ENCODE peak calls at places on chromosome 17, in seven cellular contexts. X, I, W, Q, J, O and N are unnamed samples.
A peak's percentile ranks its signal among the peaks of the same experiment; 100 is the strongest.

GRCh38 chr17:8273884-8274444 is 14.5 kb upstream of the RANGRF start:
- DNase-seq in X (no peak), I (no peak), W (no peak), Q (no peak), J (no peak), O (no peak), N (no peak)

GRCh38 chr17:5618511-5618910 is 34.2 kb upstream of the NLRP1 start:
- DNase-seq in X (no peak), I (no peak), W (no peak), Q (no peak), J (no peak), O (no peak), N (no peak)

GRCh38 chr17:50634123-50634914 is at the start of gene ABCC3:
- DNase-seq in X (no peak), I (no peak), W (no peak), Q (no peak), J (no peak), O (no peak), N (no peak)

GRCh38 chr17:9204623-9205329 is 183.5 kb downstream of the NTN1 start:
- DNase-seq in X (no peak), I (no peak), W (no peak), Q (no peak), J (no peak), O (no peak), N (no peak)

GRCh38 chr17:4522661-4523060 is 24.0 kb downstream of the SPNS2 start:
- DNase-seq in X (no peak), I (no peak), W (no peak), Q (no peak), J (no peak), O (no peak), N (no peak)

GRCh38 chr17:59427425-59427921 is 96.0 kb downstream of the YPEL2 start:
- DNase-seq in X (no peak), I (peak; percentile 23), W (peak; percentile 54), Q (peak; percentile 34), J (peak; percentile 35), O (no peak), N (no peak)

GRCh38 chr17:59859444-59860025 is 33.2 kb downstream of the TUBD1 start:
- DNase-seq in X (no peak), I (no peak), W (peak; percentile 62), Q (no peak), J (no peak), O (no peak), N (no peak)

GRCh38 chr17:40358323-40359038 is 6.1 kb downstream of the GJD3 start:
- DNase-seq in X (peak; percentile 77), I (peak; percentile 94), W (peak; percentile 81), Q (peak; percentile 85), J (peak; percentile 33), O (peak; percentile 81), N (peak; percentile 86)

GRCh38 chr17:30332057-30332542 is 1.8 kb downstream of the TMIGD1 start:
- DNase-seq in X (no peak), I (peak; percentile 35), W (peak; percentile 81), Q (peak; percentile 79), J (no peak), O (no peak), N (no peak)

GRCh38 chr17:40004072-40004471 is 11.2 kb upstream of the CSF3 start:
- DNase-seq in X (no peak), I (no peak), W (no peak), Q (no peak), J (no peak), O (no peak), N (no peak)

GRCh38 chr17:2893422-2893914 is 97.2 kb downstream of the RAP1GAP2 start:
- DNase-seq in X (no peak), I (no peak), W (no peak), Q (no peak), J (no peak), O (no peak), N (no peak)

GRCh38 chr17:57468932-57469775 is 212.8 kb downstream of the MSI2 start:
- DNase-seq in X (no peak), I (no peak), W (no peak), Q (no peak), J (no peak), O (no peak), N (no peak)

GRCh38 chr17:57908278-57908677 is 46.9 kb downstream of the CUEDC1 start:
- DNase-seq in X (no peak), I (no peak), W (no peak), Q (no peak), J (no peak), O (no peak), N (no peak)

GRCh38 chr17:5219536-5219935 is 15.1 kb downstream of the SCIMP start:
- DNase-seq in X (no peak), I (no peak), W (no peak), Q (no peak), J (no peak), O (no peak), N (no peak)

GRCh38 chr17:57107498-57108101 is 22.6 kb downstream of the AKAP1 start:
- DNase-seq in X (no peak), I (no peak), W (no peak), Q (no peak), J (no peak), O (no peak), N (no peak)

GRCh38 chr17:82495844-82496528 is 23.5 kb upstream of the FOXK2 start:
- DNase-seq in X (no peak), I (no peak), W (no peak), Q (no peak), J (no peak), O (no peak), N (no peak)

GRCh38 chr17:17599965-17600364 is 8.5 kb upstream of the PEMT start:
- DNase-seq in X (no peak), I (no peak), W (no peak), Q (no peak), J (no peak), O (no peak), N (no peak)

GRCh38 chr17:73043686-73044581 is 48.6 kb downstream of the SLC39A11 start:
- DNase-seq in X (no peak), I (no peak), W (no peak), Q (no peak), J (no peak), O (no peak), N (no peak)

GRCh38 chr17:180380-181212 is 854 bp downstream of the DOC2B start:
- DNase-seq in X (no peak), I (no peak), W (no peak), Q (no peak), J (no peak), O (no peak), N (no peak)